ENCODE peak calls at places on chromosomes 1 and 21, in four cellular contexts. S, Q, O and U are unnamed samples.

GRCh38 chr1:32040711-32041110 is 27.0 kb downstream of the KHDRBS1 start:
- DNase-seq in S (no peak), O (no peak), Q (no peak), U (no peak)

GRCh38 chr1:82517586-82517985 is 716.9 kb downstream of the ADGRL2 start:
- DNase-seq in S (peak; percentile 31), O (no peak), Q (no peak), U (no peak)

GRCh38 chr1:9193226-9193625 is 41.3 kb upstream of the H6PD start:
- DNase-seq in Q (no peak), S (no peak), O (no peak), U (no peak)

GRCh38 chr1:93839307-93839706 is 39.7 kb downstream of the DNTTIP2 start:
- DNase-seq in S (no peak), Q (no peak), O (peak; percentile 51), U (no peak)

GRCh38 chr1:117466761-117467160 is 99.5 kb downstream of the MAN1A2 start:
- DNase-seq in O (no peak), Q (no peak), S (no peak), U (no peak)

GRCh38 chr1:77779529-77780281 is at the start of gene MIGA1:
- DNase-seq in O (peak; percentile 84), S (peak; percentile 84), Q (peak; percentile 71), U (peak; percentile 85)

GRCh38 chr1:18676431-18676830 is 45.8 kb downstream of the PAX7 start:
- DNase-seq in S (no peak), Q (no peak), O (no peak), U (no peak)

GRCh38 chr1:202063093-202063492 is 52.7 kb downstream of the ELF3 start:
- DNase-seq in Q (no peak), O (no peak), S (peak; percentile 9), U (no peak)

GRCh38 chr1:163796394-163796821 is 474.7 kb downstream of the NUF2 start:
- DNase-seq in Q (peak; percentile 27), O (peak; percentile 37), S (no peak), U (no peak)

GRCh38 chr1:204493145-204493881 is 1.3 kb downstream of the PIK3C2B start:
- DNase-seq in S (no peak), O (peak; percentile 83), Q (no peak), U (no peak)

GRCh38 chr1:5855196-5855897 is 136.9 kb downstream of the NPHP4 start:
- DNase-seq in Q (no peak), O (no peak), S (no peak), U (no peak)

GRCh38 chr21:26506951-26507350 is 66.1 kb downstream of the CYYR1 start:
- DNase-seq in O (peak; percentile 39), Q (no peak), S (peak; percentile 36), U (no peak)

GRCh38 chr1:18249691-18250090 is 142.1 kb downstream of the IGSF21 start:
- DNase-seq in S (no peak), O (no peak), Q (no peak), U (no peak)

GRCh38 chr1:203374023-203374422 is 23.1 kb upstream of the FMOD start:
- DNase-seq in Q (no peak), O (no peak), S (no peak), U (no peak)

GRCh38 chr1:205088341-205088740 is 4.1 kb upstream of the TMEM81 start:
- DNase-seq in O (no peak), Q (no peak), S (no peak), U (no peak)

GRCh38 chr1:19926296-19927129 is 3.1 kb upstream of the PLA2G2E start:
- DNase-seq in S (peak; percentile 26), Q (no peak), O (no peak), U (no peak)

GRCh38 chr1:229114315-229114714 is 156.6 kb upstream of the RAB4A start:
- DNase-seq in S (peak; percentile 29), Q (no peak), O (no peak), U (no peak)

GRCh38 chr1:108553910-108554309 is 6.0 kb upstream of the EEIG2 start:
- DNase-seq in Q (no peak), S (no peak), O (no peak), U (no peak)

GRCh38 chr1:85042413-85042812 is 5.9 kb downstream of the MCOLN3 start:
- DNase-seq in Q (no peak), O (no peak), S (no peak), U (no peak)